ENCODE peak calls at places on chromosomes 12 and 14, in six cellular contexts. L, D, T, O, Q and Z are unnamed samples.

GRCh38 chr12:56143870-56144269 is 8.5 kb upstream of the MYL6B start:
- DNase-seq in L (no peak), D (no peak), T (no peak), O (no peak), Q (no peak), Z (no peak)

GRCh38 chr12:107847830-107848229 is 73.3 kb downstream of the ASCL4 start:
- DNase-seq in L (no peak), D (no peak), T (no peak), O (no peak), Q (no peak), Z (no peak)

GRCh38 chr12:84507914-84508313 is 404.7 kb downstream of the SLC6A15 start:
- DNase-seq in L (peak; percentile 44), D (no peak), T (no peak), O (no peak), Q (no peak), Z (no peak)

GRCh38 chr12:52867636-52868035 is 18.8 kb upstream of the KRT78 start:
- DNase-seq in L (no peak), D (no peak), T (no peak), O (no peak), Q (no peak), Z (no peak)

GRCh38 chr14:102911541-102911951 is 10.9 kb upstream of the AMN start:
- DNase-seq in L (peak; percentile 32), D (no peak), T (no peak), O (no peak), Q (no peak), Z (no peak)

GRCh38 chr12:50032516-50033316 is 7.4 kb upstream of the RACGAP1 start:
- DNase-seq in L (peak; percentile 39), D (no peak), T (no peak), O (no peak), Q (peak; percentile 71), Z (no peak)

GRCh38 chr12:94855853-94856252 is 147.6 kb downstream of the NDUFA12 start:
- DNase-seq in L (no peak), D (no peak), T (no peak), O (no peak), Q (no peak), Z (no peak)

GRCh38 chr14:24398943-24399801 is at the start of gene NYNRIN:
- DNase-seq in L (peak; percentile 87), D (no peak), T (no peak), O (no peak), Q (peak; percentile 81), Z (no peak)

GRCh38 chr12:51409846-51410245 is 14.8 kb upstream of the SLC4A8 start:
- DNase-seq in L (peak; percentile 73), D (no peak), T (no peak), O (no peak), Q (no peak), Z (no peak)

GRCh38 chr12:102444707-102445106 is 35.7 kb downstream of the IGF1 start:
- DNase-seq in L (no peak), D (no peak), T (no peak), O (no peak), Q (no peak), Z (no peak)

GRCh38 chr12:95545731-95546490 is 5.4 kb downstream of the USP44 start:
- DNase-seq in L (peak; percentile 18), D (no peak), T (no peak), O (no peak), Q (no peak), Z (peak; percentile 86)

GRCh38 chr14:99564256-99564902 is 39.6 kb downstream of the CCDC85C start:
- DNase-seq in L (peak; percentile 81), D (peak; percentile 51), T (no peak), O (no peak), Q (no peak), Z (peak; percentile 81)

GRCh38 chr14:90781344-90781761 is 34.9 kb downstream of the TTC7B start:
- DNase-seq in L (no peak), D (no peak), T (no peak), O (no peak), Q (no peak), Z (no peak)

GRCh38 chr12:113086249-113087164 is 30.0 kb downstream of the DTX1 start:
- DNase-seq in L (no peak), D (peak; percentile 23), T (no peak), O (peak; percentile 62), Q (no peak), Z (peak; percentile 38)

GRCh38 chr14:105249175-105250007 is 1.1 kb downstream of the BTBD6 start:
- DNase-seq in L (peak; percentile 68), D (no peak), T (no peak), O (no peak), Q (peak; percentile 62), Z (peak; percentile 9)

GRCh38 chr14:100554082-100554677 is 33.0 kb downstream of the BEGAIN start:
- DNase-seq in L (no peak), D (no peak), T (no peak), O (no peak), Q (no peak), Z (no peak)

GRCh38 chr12:24049101-24049500 is 99.6 kb upstream of the SOX5 start:
- DNase-seq in L (no peak), D (no peak), T (no peak), O (no peak), Q (no peak), Z (no peak)

GRCh38 chr12:108173160-108173559 is 44.1 kb downstream of the WSCD2 start:
- DNase-seq in L (no peak), D (no peak), T (no peak), O (no peak), Q (no peak), Z (no peak)

GRCh38 chr14:55734731-55735130 is 154.7 kb downstream of the KTN1 start:
- DNase-seq in L (no peak), D (no peak), T (no peak), O (no peak), Q (no peak), Z (no peak)

GRCh38 chr12:22682663-22683062 is 57.7 kb downstream of the ETNK1 start:
- DNase-seq in L (no peak), D (no peak), T (no peak), O (no peak), Q (no peak), Z (no peak)

GRCh38 chr12:67069451-67070306 is 199.5 kb upstream of the CAND1 start:
- DNase-seq in L (peak; percentile 64), D (peak; percentile 3), T (no peak), O (no peak), Q (peak; percentile 79), Z (peak; percentile 43)

GRCh38 chr12:39935275-39935674 is 170.6 kb downstream of the SLC2A13 start:
- DNase-seq in L (no peak), D (no peak), T (no peak), O (no peak), Q (no peak), Z (no peak)

GRCh38 chr14:22556021-22556989 is 32.7 kb downstream of the DAD1 start:
- DNase-seq in L (no peak), D (no peak), T (no peak), O (peak; percentile 98), Q (no peak), Z (no peak)

GRCh38 chr12:15050664-15051063 is 77.8 kb downstream of the PDE6H start:
- DNase-seq in L (no peak), D (no peak), T (no peak), O (no peak), Q (no peak), Z (no peak)

GRCh38 chr14:71206766-71207371 is 299.6 kb downstream of the PCNX1 start:
- DNase-seq in L (peak; percentile 64), D (no peak), T (no peak), O (no peak), Q (no peak), Z (no peak)
- TF ChIP-seq JUND in L (no peak), D (no peak), T (no peak), O (no peak), Q (no peak), Z (no peak)

GRCh38 chr14:78697341-78697740 is 527.2 kb downstream of the NRXN3 start:
- DNase-seq in L (peak; percentile 17), D (peak; percentile 6), T (peak; percentile 3), O (no peak), Q (no peak), Z (peak; percentile 42)
- TF ChIP-seq JUND in L (no peak), D (no peak), T (no peak), O (no peak), Q (no peak), Z (no peak)

GRCh38 chr14:73861060-73861459 is 9.4 kb downstream of the PTGR2 start:
- DNase-seq in L (no peak), D (no peak), T (no peak), O (no peak), Q (no peak), Z (no peak)
- TF ChIP-seq JUND in L (no peak), D (no peak), T (no peak), O (no peak), Q (no peak), Z (no peak)

GRCh38 chr12:79482323-79482722 is 208.4 kb downstream of the PAWR start:
- DNase-seq in L (no peak), D (no peak), T (no peak), O (no peak), Q (peak; percentile 52), Z (no peak)
- TF ChIP-seq JUND in L (no peak), D (no peak), T (no peak), O (no peak), Q (no peak), Z (no peak)

GRCh38 chr12:20415641-20416040 is 47.3 kb downstream of the PDE3A start:
- DNase-seq in L (no peak), D (no peak), T (no peak), O (no peak), Q (no peak), Z (no peak)

GRCh38 chr12:20410746-20411145 is 42.4 kb downstream of the PDE3A start:
- DNase-seq in L (no peak), D (no peak), T (no peak), O (no peak), Q (no peak), Z (no peak)

GRCh38 chr12:20411309-20411708 is 43.0 kb downstream of the PDE3A start:
- DNase-seq in L (no peak), D (no peak), T (no peak), O (no peak), Q (no peak), Z (no peak)

GRCh38 chr12:20409639-20410038 is 41.3 kb downstream of the PDE3A start:
- DNase-seq in L (no peak), D (no peak), T (no peak), O (no peak), Q (no peak), Z (no peak)

GRCh38 chr12:20415013-20415412 is 46.7 kb downstream of the PDE3A start:
- DNase-seq in L (no peak), D (no peak), T (no peak), O (no peak), Q (no peak), Z (no peak)
- TF ChIP-seq JUND in L (no peak), D (no peak), T (no peak), O (no peak), Q (no peak), Z (no peak)

DNA sequence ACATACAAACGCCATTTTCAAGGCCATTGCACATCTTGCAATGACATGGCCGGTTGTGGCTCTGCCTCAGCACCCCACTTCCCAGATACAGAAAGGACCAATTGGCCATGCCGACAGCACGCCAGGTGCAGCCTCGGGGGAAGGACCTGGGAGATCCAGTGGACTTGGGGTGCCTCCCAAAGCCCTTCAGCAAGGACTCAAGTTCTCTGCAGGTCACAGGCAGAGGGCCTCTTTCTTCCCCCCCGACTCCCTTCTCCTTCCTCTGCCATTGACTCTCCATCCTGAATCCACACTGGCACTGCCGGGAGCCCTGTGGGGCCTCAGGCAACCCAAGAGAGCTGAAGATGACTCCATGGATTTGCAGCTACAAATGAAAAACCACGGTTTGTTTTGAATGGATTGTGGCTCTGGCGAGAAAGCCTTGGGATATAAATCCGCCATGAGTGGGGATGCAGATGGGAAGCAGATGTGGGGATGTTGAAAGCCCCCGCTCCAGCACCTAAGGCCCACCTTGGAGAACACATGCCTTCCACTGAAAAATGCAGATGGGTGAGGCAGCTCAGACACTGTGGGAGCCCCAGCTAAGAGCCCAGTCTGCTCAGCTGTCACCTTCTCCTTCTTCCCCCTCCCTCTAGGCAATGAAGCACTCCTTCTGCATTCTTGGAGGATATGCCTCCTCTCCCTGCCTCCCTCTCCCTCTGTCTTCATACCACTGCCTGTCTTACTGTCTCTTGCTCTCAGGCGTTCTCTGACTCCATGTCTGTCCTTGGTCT is 35.2 kb upstream of the LTBP2 start:
- DNase-seq in L (peak; percentile 44), D (no peak), T (no peak), O (no peak), Q (no peak), Z (no peak)
- TF ChIP-seq JUND in L (no peak), D (no peak), T (no peak), O (no peak), Q (no peak), Z (no peak)